ENCODE peak calls at places on chromosomes 3 and 15, in six cellular contexts. J is Peyer's patch, E is right atrium auricular region, V is sigmoid colon, H is A673, O is testis. P is an unnamed sample.

GRCh38 chr15:60840703-60841411 is 361.9 kb upstream of the ICE2 start:
- DNase-seq in J (peak; percentile 21), E (no peak), V (no peak), H (no peak), O (no peak), P (no peak)

GRCh38 chr15:66941231-66941711 is 124.1 kb upstream of the SMAD3 start:
- DNase-seq in J (no peak), E (no peak), V (peak; percentile 66), H (no peak), O (no peak), P (no peak)

GRCh38 chr3:30970183-30970582 is 75.7 kb upstream of the GADL1 start:
- DNase-seq in J (no peak), E (no peak), V (no peak), H (peak; percentile 7), O (no peak), P (no peak)

GRCh38 chr3:59609967-59610366 is 560.1 kb upstream of the CFAP20DC start:
- DNase-seq in J (peak; percentile 17), E (peak; percentile 66), V (peak; percentile 67), H (peak; percentile 1), O (no peak), P (no peak)

GRCh38 chr3:89165636-89166312 is 58.4 kb downstream of the EPHA3 start:
- DNase-seq in J (no peak), E (no peak), V (no peak), H (no peak), O (no peak), P (no peak)

GRCh38 chr3:133460809-133461208 is 61.0 kb downstream of the BFSP2 start:
- DNase-seq in J (no peak), E (no peak), V (no peak), H (no peak), O (no peak), P (no peak)

GRCh38 chr3:58260261-58260731 is 22.7 kb downstream of the ABHD6 start:
- DNase-seq in J (no peak), E (no peak), V (no peak), H (no peak), O (no peak), P (no peak)

GRCh38 chr3:15557511-15557946 is 36.0 kb upstream of the COLQ start:
- DNase-seq in J (peak; percentile 76), E (peak; percentile 69), V (no peak), H (peak; percentile 80), O (peak; percentile 79), P (peak; percentile 63)

GRCh38 chr3:129575987-129576364 is 30.5 kb downstream of the PLXND1 start:
- DNase-seq in J (no peak), E (no peak), V (no peak), H (no peak), O (no peak), P (no peak)

GRCh38 chr3:31227152-31227581 is 305.6 kb upstream of the STT3B start:
- DNase-seq in J (no peak), E (no peak), V (no peak), H (no peak), O (no peak), P (peak; percentile 66)

GRCh38 chr15:48109856-48110531 is 10.8 kb upstream of the SLC24A5 start:
- DNase-seq in J (no peak), E (no peak), V (no peak), H (no peak), O (no peak), P (no peak)

GRCh38 chr15:101022306-101022705 is 103.1 kb downstream of the LRRK1 start:
- DNase-seq in J (peak; percentile 7), E (peak; percentile 36), V (peak; percentile 62), H (no peak), O (no peak), P (no peak)

GRCh38 chr3:187567741-187568140 is 102.5 kb downstream of the SST start:
- DNase-seq in J (no peak), E (no peak), V (no peak), H (peak; percentile 11), O (no peak), P (no peak)

GRCh38 chr3:159964166-159964973 is 24.3 kb upstream of the IL12A start:
- DNase-seq in J (no peak), E (no peak), V (no peak), H (no peak), O (no peak), P (peak; percentile 64)

GRCh38 chr3:30122359-30122758 is 484.0 kb upstream of the TGFBR2 start:
- DNase-seq in J (no peak), E (no peak), V (no peak), H (no peak), O (no peak), P (no peak)

GRCh38 chr15:60017538-60018199 is 13.6 kb downstream of the FOXB1 start:
- DNase-seq in J (no peak), E (no peak), V (no peak), H (no peak), O (no peak), P (no peak)

DNA sequence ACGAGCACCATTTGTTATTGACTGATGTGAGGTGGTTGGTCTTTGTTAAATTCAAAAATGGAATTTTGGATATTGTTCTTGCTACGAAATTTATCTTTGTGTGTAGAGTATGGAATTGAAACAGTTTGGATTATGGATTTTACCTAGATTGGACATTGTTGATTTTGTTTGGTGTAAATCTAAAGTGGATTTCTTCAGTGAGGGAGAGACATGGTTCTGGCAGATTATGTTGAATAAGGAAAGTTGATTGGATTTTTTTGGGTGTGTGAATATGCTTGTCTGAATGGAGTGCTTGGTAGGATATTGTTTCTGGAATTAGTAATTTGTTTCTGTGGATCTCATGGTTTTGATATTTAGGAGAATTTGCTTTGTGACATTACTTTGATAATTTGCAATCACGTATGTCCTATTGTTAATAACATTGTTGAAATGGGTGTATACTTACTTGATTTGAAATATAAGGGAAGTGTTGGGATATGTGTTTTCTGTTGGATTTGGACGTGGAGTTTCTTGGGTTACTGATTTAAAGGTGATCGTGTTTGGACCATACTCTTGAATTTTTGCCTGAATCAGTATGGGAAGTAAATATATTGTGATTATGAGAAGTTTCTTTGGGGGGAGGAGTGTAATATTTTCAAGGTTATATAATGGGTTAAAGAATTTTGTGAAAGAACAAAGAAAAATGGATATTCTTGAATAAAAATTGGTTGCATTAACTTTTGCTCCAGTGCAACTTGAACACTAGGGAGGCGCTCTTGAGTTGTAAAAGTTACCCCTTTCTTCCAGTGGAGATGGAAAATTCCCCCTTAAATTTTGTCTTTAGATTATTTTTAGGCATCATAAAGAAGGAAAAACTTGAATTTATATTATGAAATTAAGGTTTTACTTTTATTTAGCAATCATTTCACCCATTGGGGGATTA is 875 bp upstream of the CHD2 start:
- DNase-seq in J (no peak), E (no peak), V (no peak), H (no peak), O (no peak), P (no peak)
- H3K4me3 ChIP-seq in J (no peak overlapping the region), E (no peak overlapping the region), V (no peak overlapping the region), H (peak overlapping the region; percentile 68), O (no peak overlapping the region), P (no peak overlapping the region)

DNA sequence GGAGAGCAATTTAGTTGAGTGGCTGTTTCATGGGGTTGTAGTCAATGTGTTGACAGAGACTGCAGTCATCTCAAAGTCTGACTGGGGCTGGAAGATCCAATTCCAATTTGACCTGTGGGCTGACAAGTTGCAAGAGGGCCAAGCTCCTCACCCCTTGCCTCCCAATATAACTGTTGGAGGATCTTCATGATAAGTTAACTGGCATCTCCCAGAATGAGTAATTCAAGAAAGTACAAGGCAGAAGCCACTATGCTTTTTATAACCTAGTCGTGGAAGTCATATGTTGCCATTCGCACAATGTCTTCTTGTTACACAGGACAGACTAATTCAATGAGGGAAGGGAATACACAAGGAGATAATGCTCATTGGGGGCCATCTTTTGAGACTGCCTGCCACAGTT is 29.1 kb downstream of the GPR15 start:
- DNase-seq in J (no peak), E (no peak), V (no peak), H (no peak), O (no peak), P (peak; percentile 44)
- TF ChIP-seq CTCF in J (no peak), E (no peak), V (no peak), H (no peak), O (no peak), P (no peak)

DNA sequence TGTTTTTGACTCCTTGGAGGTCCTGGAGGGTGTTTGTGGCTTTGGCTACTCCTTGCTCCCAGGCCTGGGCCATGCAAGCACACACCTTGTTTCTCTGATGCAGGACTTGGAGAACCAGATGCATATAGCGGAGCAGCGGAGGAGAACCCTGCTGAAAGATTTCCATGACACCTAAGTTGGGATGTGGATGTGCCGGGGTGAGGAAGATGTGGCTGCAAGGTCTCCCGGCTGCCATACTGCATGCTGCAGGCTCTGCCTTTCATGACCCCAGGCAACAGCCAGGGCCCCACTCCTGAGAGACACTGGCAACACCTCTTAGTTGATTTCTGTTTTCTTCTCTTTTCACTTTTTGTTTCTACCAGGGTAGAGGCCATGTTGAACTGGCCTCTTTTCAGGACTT is 6.9 kb upstream of the P4HTM start:
- DNase-seq in J (no peak), E (no peak), V (no peak), H (no peak), O (no peak), P (no peak)
- H3K36me3 ChIP-seq in J (no peaks in the 10 kb centered on the region), E (peaks cover 77% of the 10 kb centered on the region), V (peaks cover 91% of the 10 kb centered on the region), H (peaks cover 5% of the 10 kb centered on the region), O (no peaks in the 10 kb centered on the region), P (peaks cover 30% of the 10 kb centered on the region)

GRCh38 chr3:69541823-69542264 is 156.0 kb upstream of the FRMD4B start:
- DNase-seq in J (no peak), E (no peak), V (no peak), H (no peak), O (peak; percentile 17), P (peak; percentile 29)

GRCh38 chr3:69542265-69543079 is 156.6 kb upstream of the FRMD4B start:
- DNase-seq in J (no peak), E (no peak), V (no peak), H (no peak), O (peak; percentile 21), P (no peak)

GRCh38 chr3:69541059-69541471 is 155.2 kb upstream of the FRMD4B start:
- DNase-seq in J (no peak), E (no peak), V (no peak), H (no peak), O (no peak), P (no peak)

GRCh38 chr3:69547457-69548014 is 161.6 kb upstream of the FRMD4B start:
- DNase-seq in J (no peak), E (no peak), V (no peak), H (no peak), O (no peak), P (no peak)

DNA sequence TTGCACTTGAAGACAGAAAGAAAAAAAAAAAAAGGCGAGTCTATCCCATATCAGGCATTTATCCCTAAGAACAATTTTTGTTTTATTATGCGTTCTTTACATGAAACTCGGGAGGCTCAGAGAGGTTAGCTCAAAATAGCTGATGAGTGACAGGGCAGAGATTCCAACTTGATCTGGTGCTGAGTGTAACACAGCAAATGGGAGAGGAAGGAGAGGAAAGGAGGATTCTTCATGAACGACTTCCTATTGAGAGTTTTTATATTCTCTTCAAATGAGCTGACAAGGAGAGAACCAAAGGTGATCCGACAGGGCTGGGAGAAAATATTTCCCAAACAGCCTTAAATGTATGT is 157.2 kb upstream of the FRMD4B start:
- DNase-seq in J (no peak), E (no peak), V (no peak), H (no peak), O (no peak), P (no peak)
- H3K4me3 ChIP-seq in J (peak overlapping the region; percentile 44), E (peak overlapping the region; percentile 68), V (no peak overlapping the region), H (no peak overlapping the region), O (peak overlapping the region; percentile 49), P (no peak overlapping the region)

GRCh38 chr15:87716422-87716821 is 540.1 kb downstream of the NTRK3 start:
- DNase-seq in J (no peak), E (no peak), V (no peak), H (no peak), O (no peak), P (no peak)
- TF ChIP-seq CTCF in J (no peak), E (no peak), V (no peak), H (no peak), O (no peak), P (no peak)